ENCODE peak calls at places on chromosomes 2 and 18, in six cellular contexts. X is activated naive CD4-positive, alpha-beta T cell; F is chondrocyte; T is tibial nerve; J is activated CD4-positive, alpha-beta T cell treated with anti-CD3 and anti-CD28 coated beads, Interleukin-2, amount 50 U/mL, for 24 hours; R is NCI-H2171 treated with DMSO at 0.1 percent for 48 hours. U is an unnamed sample.

GRCh38 chr18:23207191-23207955 is 72.1 kb downstream of the CABLES1 start:
- DNase-seq in X (no peak), F (no peak), T (no peak), J (no peak), R (no peak), U (peak; percentile 16)

GRCh38 chr2:54704238-54704637 is 19.2 kb upstream of the EML6 start:
- DNase-seq in X (no peak), F (no peak), T (no peak), J (no peak), R (peak; percentile 31), U (no peak)

GRCh38 chr2:71603311-71603794 is 150.0 kb downstream of the DYSF start:
- DNase-seq in X (no peak), F (peak; percentile 57), T (peak; percentile 11), J (no peak), R (no peak), U (peak; percentile 81)

GRCh38 chr2:230773039-230773773 is 60.6 kb downstream of the CAB39 start:
- DNase-seq in X (no peak), F (no peak), T (no peak), J (no peak), R (no peak), U (no peak)

GRCh38 chr2:9950521-9951271 is 797 bp upstream of the GRHL1 start:
- DNase-seq in X (peak; percentile 25), F (no peak), T (no peak), J (no peak), R (peak; percentile 57), U (peak; percentile 87)

GRCh38 chr2:119473621-119474370 is 42.1 kb downstream of the TMEM37 start:
- DNase-seq in X (no peak), F (no peak), T (no peak), J (no peak), R (no peak), U (no peak)

GRCh38 chr2:54122939-54123338 is 7.5 kb downstream of the ACYP2 start:
- DNase-seq in X (no peak), F (no peak), T (no peak), J (no peak), R (no peak), U (no peak)

GRCh38 chr2:55519908-55520885 is 679 bp downstream of the CFAP36 start:
- DNase-seq in X (peak; percentile 19), F (no peak), T (no peak), J (no peak), R (peak; percentile 47), U (no peak)

GRCh38 chr2:218259099-218259921 is 1.5 kb upstream of the GPBAR1 start:
- DNase-seq in X (no peak), F (peak; percentile 53), T (peak; percentile 29), J (no peak), R (no peak), U (peak; percentile 89)

GRCh38 chr2:237901932-237902846 is 42.8 kb downstream of the RAMP1 start:
- DNase-seq in X (no peak), F (peak; percentile 92), T (no peak), J (no peak), R (no peak), U (peak; percentile 68)